ENCODE peak calls at places on chromosome 3, in four cellular contexts. E is GM23338, X is progenitor cell of endocrine pancreas, I is upper lobe of right lung. G is an unnamed sample.

GRCh38 chr3:62378329-62378789 is 5.0 kb upstream of the FEZF2 start:
- DNase-seq in E (peak), X (no peak), I (no peak), G (no peak)

GRCh38 chr3:194103475-194103874 is 32.5 kb upstream of the HES1 start:
- DNase-seq in I (no peak), E (no peak), X (no peak), G (no peak)

GRCh38 chr3:185864767-185865166 is 39.9 kb upstream of the IGF2BP2 start:
- DNase-seq in E (no peak), I (no peak), X (no peak), G (no peak)

GRCh38 chr3:156710429-156710828 is 36.0 kb downstream of the TIPARP start:
- DNase-seq in X (no peak), E (no peak), I (no peak), G (no peak)

GRCh38 chr3:47422743-47423142 is 41.9 kb downstream of the PTPN23 start:
- DNase-seq in E (no peak), I (no peak), X (no peak), G (no peak)

GRCh38 chr3:16429086-16429485 is 84.4 kb downstream of the RFTN1 start:
- DNase-seq in X (no peak), I (no peak), E (no peak), G (no peak)

GRCh38 chr3:148880681-148881080 is 15.6 kb downstream of the CPA3 start:
- DNase-seq in X (no peak), E (peak), I (no peak), G (no peak)

GRCh38 chr3:134885877-134886621 is 91.0 kb downstream of the EPHB1 start:
- DNase-seq in E (peak), X (no peak), I (no peak), G (no peak)

GRCh38 chr3:127377801-127378442 is 90.1 kb upstream of the PRR20G start:
- DNase-seq in E (no peak), X (no peak), I (peak), G (no peak)

GRCh38 chr3:79247367-79248103 is 520.3 kb downstream of the ROBO1 start:
- DNase-seq in X (no peak), I (no peak), E (no peak), G (no peak)

GRCh38 chr3:134328147-134328591 is 46.1 kb downstream of the AMOTL2 start:
- DNase-seq in X (no peak), I (no peak), E (no peak), G (no peak)

GRCh38 chr3:13234155-13234505 is 160.9 kb upstream of the IQSEC1 start:
- DNase-seq in E (no peak), I (no peak), X (no peak), G (no peak)

GRCh38 chr3:42652611-42653302 is 740 bp upstream of the ZBTB47 start:
- DNase-seq in I (peak), E (no peak), X (no peak), G (no peak)

GRCh38 chr3:54874816-54875556 is 52.9 kb downstream of the LRTM1 start:
- DNase-seq in X (no peak), E (no peak), I (no peak), G (no peak)

GRCh38 chr3:185781759-185782158 is 43.1 kb downstream of the IGF2BP2 start:
- DNase-seq in E (no peak), X (no peak), I (no peak), G (no peak)

GRCh38 chr3:131716007-131716406 is 213.2 kb upstream of the MRPL3 start:
- DNase-seq in X (no peak), E (no peak), I (no peak), G (no peak)
- TF ChIP-seq CTCF in X (no peak), E (no peak), I (no peak), G (no peak)

DNA sequence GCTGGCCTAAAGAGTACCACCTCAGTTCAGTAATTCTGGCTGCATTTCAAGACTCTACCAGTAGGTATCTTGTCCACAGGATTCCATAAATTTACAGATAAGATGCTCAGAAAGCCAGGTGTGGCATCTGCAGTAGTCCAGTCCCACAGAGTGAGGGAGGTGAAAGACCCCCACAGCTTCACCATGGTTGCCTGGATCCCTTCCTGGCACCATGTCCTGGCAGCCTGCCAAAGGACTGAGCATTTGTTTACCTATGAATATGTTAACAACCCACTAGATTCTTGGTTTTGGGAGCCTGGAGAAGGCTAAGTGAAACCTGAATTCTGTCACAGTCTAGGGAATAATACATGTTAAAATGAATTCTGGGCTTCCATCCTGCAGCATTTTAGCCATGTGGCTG is 14.9 kb downstream of the CHST2 start:
- DNase-seq in E (no peak), I (no peak), X (no peak), G (no peak)
- TF ChIP-seq CTCF in E (no peak), I (no peak), X (no peak), G (no peak)

GRCh38 chr3:53227993-53228885 is 27.6 kb downstream of the TKT start:
- DNase-seq in E (no peak), I (peak), X (no peak), G (no peak)

GRCh38 chr3:53229606-53230005 is 26.2 kb downstream of the TKT start:
- DNase-seq in E (no peak), I (no peak), X (no peak), G (no peak)

GRCh38 chr3:53229171-53229570 is 26.7 kb downstream of the TKT start:
- DNase-seq in I (peak), X (no peak), E (no peak), G (no peak)

GRCh38 chr3:53230789-53231188 is 25.0 kb downstream of the TKT start:
- DNase-seq in E (no peak), X (no peak), I (peak), G (no peak)

GRCh38 chr3:53230041-53230621 is 25.7 kb downstream of the TKT start:
- DNase-seq in X (no peak), I (peak), E (peak), G (no peak)
- TF ChIP-seq CTCF in X (peak), I (no peak), E (peak), G (no peak)

DNA sequence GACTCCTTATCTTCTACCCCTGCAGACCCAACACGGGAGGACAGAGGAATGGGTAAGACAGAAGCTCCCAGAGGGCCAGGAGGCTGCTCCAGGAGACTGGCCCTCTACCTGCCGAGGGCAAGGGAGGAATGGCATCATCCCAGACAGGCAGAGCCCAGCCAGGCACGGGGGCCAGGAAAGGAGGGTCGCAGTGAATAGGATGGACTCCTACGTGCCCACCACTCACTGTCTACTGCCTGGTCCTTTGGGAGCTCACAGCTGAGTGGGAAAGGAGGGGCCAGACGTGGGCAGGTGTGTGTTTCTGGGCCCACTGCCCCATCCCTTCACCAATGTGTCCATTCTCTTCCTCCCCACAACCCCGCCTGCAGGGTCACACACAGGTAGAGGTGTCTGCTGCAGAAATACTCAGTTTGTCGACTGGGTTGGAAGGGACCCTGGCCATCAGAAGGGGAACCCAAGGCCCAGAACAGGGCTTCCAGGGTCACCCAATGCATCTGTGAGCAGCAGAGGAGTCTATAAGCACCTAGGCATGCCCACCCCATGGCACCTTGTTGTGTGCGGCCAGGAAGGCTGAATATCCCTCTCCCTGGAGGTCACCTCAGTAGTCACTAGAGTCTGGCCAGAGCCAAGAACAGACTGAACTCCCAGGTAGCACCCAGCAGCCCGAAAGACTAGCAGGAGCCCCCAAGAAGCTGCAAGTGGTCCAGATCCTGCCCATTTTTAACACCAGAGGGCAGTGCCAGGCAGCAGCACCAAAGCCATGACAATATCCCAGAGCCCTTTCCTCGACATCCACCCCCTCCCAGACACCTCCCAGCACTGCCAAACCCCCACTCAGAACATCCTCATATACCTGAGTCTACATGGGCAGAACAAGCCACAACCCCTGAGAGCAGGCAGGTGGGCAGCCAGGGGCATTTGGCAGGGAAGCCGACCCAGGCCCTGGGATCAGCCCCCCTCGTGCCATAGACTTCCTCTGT is 24.0 kb downstream of the TKT start:
- DNase-seq in X (no peak), I (peak), E (no peak), G (no peak)
- TF ChIP-seq CTCF in X (no peak), I (no peak), E (peak), G (no peak)

G was measured in neural crest cell.